ENCODE peak calls at places on chromosomes 2 and 18, in eight cellular contexts. U, X, E, C, W, Z, L and P are unnamed samples.

GRCh38 chr18:56563568-56563967 is 74.8 kb downstream of the TXNL1 start:
- DNase-seq in U (peak; percentile 18), X (no peak), E (no peak), C (no peak), W (no peak), Z (no peak), L (no peak), P (no peak)

GRCh38 chr2:174824098-174824497 is 59.8 kb upstream of the CHRNA1 start:
- DNase-seq in U (no peak), X (no peak), E (no peak), C (no peak), W (no peak), Z (no peak), L (no peak), P (no peak)

GRCh38 chr2:95344656-95345055 is 47.5 kb downstream of the KCNIP3 start:
- DNase-seq in U (no peak), X (no peak), E (no peak), C (no peak), W (no peak), Z (no peak), L (no peak), P (no peak)

GRCh38 chr18:24860978-24861680 is 400.7 kb downstream of the HRH4 start:
- DNase-seq in U (no peak), X (no peak), E (no peak), C (no peak), W (no peak), Z (no peak), L (no peak), P (no peak)

GRCh38 chr2:227163998-227164744 is at the start of the genes COL4A3 and COL4A4:
- DNase-seq in U (no peak), X (peak; percentile 64), E (peak; percentile 30), C (peak; percentile 23), W (peak; percentile 14), Z (peak; percentile 84), L (peak; percentile 73), P (peak; percentile 78)

GRCh38 chr2:20650412-20650879 is 452 bp downstream of the HS1BP3 start:
- DNase-seq in U (no peak), X (peak; percentile 83), E (peak; percentile 41), C (no peak), W (peak; percentile 38), Z (peak; percentile 61), L (peak; percentile 65), P (no peak)

GRCh38 chr18:55115606-55116005 is 156.3 kb upstream of the CCDC68 start:
- DNase-seq in U (no peak), X (peak; percentile 53), E (no peak), C (no peak), W (no peak), Z (no peak), L (no peak), P (no peak)

GRCh38 chr2:238964544-238965113 is 116.7 kb downstream of the TWIST2 start:
- DNase-seq in U (no peak), X (no peak), E (no peak), C (no peak), W (no peak), Z (no peak), L (no peak), P (no peak)

GRCh38 chr2:227280895-227281294 is 44.2 kb upstream of the MFF start:
- DNase-seq in U (no peak), X (peak; percentile 18), E (peak; percentile 12), C (no peak), W (peak; percentile 6), Z (no peak), L (no peak), P (no peak)

GRCh38 chr2:86753606-86754005 is 33.5 kb downstream of the RMND5A start:
- DNase-seq in U (no peak), X (no peak), E (peak; percentile 61), C (no peak), W (peak; percentile 16), Z (no peak), L (no peak), P (no peak)

GRCh38 chr2:225416616-225417367 is 17.3 kb downstream of the NYAP2 start:
- DNase-seq in U (no peak), X (no peak), E (no peak), C (no peak), W (no peak), Z (no peak), L (no peak), P (no peak)

GRCh38 chr2:85840091-85840490 is 48.7 kb downstream of the ST3GAL5 start:
- DNase-seq in U (no peak), X (no peak), E (no peak), C (no peak), W (no peak), Z (no peak), L (no peak), P (no peak)

GRCh38 chr2:30441023-30441422 is 6.0 kb upstream of the LCLAT1 start:
- DNase-seq in U (no peak), X (no peak), E (no peak), C (no peak), W (no peak), Z (no peak), L (no peak), P (no peak)

GRCh38 chr2:27798948-27799645 is 27.6 kb downstream of the MRPL33 start:
- DNase-seq in U (no peak), X (peak; percentile 100), E (peak; percentile 100), C (peak; percentile 86), W (peak; percentile 100), Z (peak; percentile 54), L (peak; percentile 87), P (peak; percentile 28)

DNA sequence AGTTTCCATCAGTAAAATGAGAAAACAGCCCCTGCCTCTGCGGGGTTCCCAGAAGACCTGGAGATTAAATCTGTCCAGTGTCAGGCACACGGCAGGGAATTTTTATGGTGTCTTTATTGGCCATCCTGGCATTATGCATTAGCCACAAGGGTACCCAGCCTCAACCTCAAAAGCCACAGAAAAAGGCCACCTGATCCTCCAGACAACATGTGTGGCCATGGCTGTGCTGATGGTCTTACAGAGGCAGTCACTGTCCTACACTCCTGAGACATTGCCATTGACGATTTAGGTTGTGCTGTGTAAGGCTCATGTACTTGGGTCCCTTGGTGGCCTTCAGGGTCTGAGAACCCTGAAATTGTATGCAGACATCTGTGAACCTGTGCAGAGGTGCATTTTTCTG is 115.6 kb downstream of the SMAD7 start:
- DNase-seq in U (no peak), X (no peak), E (no peak), C (no peak), W (no peak), Z (peak; percentile 6), L (peak; percentile 35), P (no peak)
- H3K4me1 ChIP-seq in U (peaks cover 19% of the 10 kb centered on the region), X (peaks cover 64% of the 10 kb centered on the region), E (peaks cover 50% of the 10 kb centered on the region), C (peaks cover 8% of the 10 kb centered on the region), W (peaks cover 24% of the 10 kb centered on the region), Z (peaks cover 71% of the 10 kb centered on the region), L (no peaks in the 10 kb centered on the region), P (peaks cover 57% of the 10 kb centered on the region)

GRCh38 chr2:200812122-200813022 is 662 bp downstream of the BZW1 start:
- DNase-seq in U (peak; percentile 91), X (peak; percentile 82), E (peak; percentile 72), C (peak; percentile 54), W (peak; percentile 64), Z (peak; percentile 87), L (peak; percentile 87), P (peak; percentile 77)
- H3K4me1 ChIP-seq in U (no peaks in the 10 kb centered on the region), X (peaks cover 41% of the 10 kb centered on the region), E (peaks cover 23% of the 10 kb centered on the region), C (no peaks in the 10 kb centered on the region), W (peaks cover 9% of the 10 kb centered on the region), Z (peaks cover 41% of the 10 kb centered on the region), L (no peaks in the 10 kb centered on the region), P (peaks cover 49% of the 10 kb centered on the region)

GRCh38 chr2:101150306-101151140 is 659 bp downstream of the TBC1D8 start:
- DNase-seq in U (peak; percentile 25), X (peak; percentile 47), E (peak; percentile 13), C (peak; percentile 24), W (peak; percentile 3), Z (peak; percentile 61), L (peak; percentile 59), P (peak; percentile 34)
- H3K4me1 ChIP-seq in U (peaks cover 8% of the 10 kb centered on the region), X (peaks cover 19% of the 10 kb centered on the region), E (peaks cover 38% of the 10 kb centered on the region), C (peaks cover 15% of the 10 kb centered on the region), W (peaks cover 13% of the 10 kb centered on the region), Z (peaks cover 59% of the 10 kb centered on the region), L (peaks cover 4% of the 10 kb centered on the region), P (peaks cover 88% of the 10 kb centered on the region)

GRCh38 chr2:236169741-236170654 is 1.8 kb upstream of the GBX2 start:
- DNase-seq in U (no peak), X (no peak), E (no peak), C (no peak), W (no peak), Z (no peak), L (no peak), P (no peak)
- H3K4me1 ChIP-seq in U (no peaks in the 10 kb centered on the region), X (peaks cover 4% of the 10 kb centered on the region), E (peaks cover 3% of the 10 kb centered on the region), C (peaks cover 27% of the 10 kb centered on the region), W (no peaks in the 10 kb centered on the region), Z (peaks cover 34% of the 10 kb centered on the region), L (no peaks in the 10 kb centered on the region), P (peaks cover 77% of the 10 kb centered on the region)

GRCh38 chr2:53787911-53788289 is 1.1 kb downstream of the ERLEC1 start:
- DNase-seq in U (no peak), X (peak; percentile 38), E (peak; percentile 8), C (no peak), W (no peak), Z (no peak), L (no peak), P (no peak)

GRCh38 chr2:53784431-53784830 is 2.3 kb downstream of the ASB3 start:
- DNase-seq in U (no peak), X (peak; percentile 62), E (peak; percentile 8), C (no peak), W (peak; percentile 36), Z (no peak), L (no peak), P (no peak)

GRCh38 chr2:53785378-53785777 is 1.4 kb downstream of the ASB3 start:
- DNase-seq in U (no peak), X (peak; percentile 21), E (peak; percentile 11), C (no peak), W (no peak), Z (no peak), L (no peak), P (no peak)

GRCh38 chr2:53787255-53787910 is 539 bp downstream of the ERLEC1 start:
- DNase-seq in U (no peak), X (peak; percentile 72), E (peak; percentile 14), C (no peak), W (peak; percentile 55), Z (no peak), L (no peak), P (no peak)

GRCh38 chr2:53786371-53787254 is at the start of the genes ASB3 and ERLEC1:
- DNase-seq in U (peak; percentile 88), X (peak; percentile 87), E (peak; percentile 86), C (peak; percentile 83), W (peak; percentile 87), Z (peak; percentile 94), L (peak; percentile 95), P (peak; percentile 90)
- H3K4me1 ChIP-seq in U (no peaks in the 10 kb centered on the region), X (peaks cover 32% of the 10 kb centered on the region), E (peaks cover 34% of the 10 kb centered on the region), C (peaks cover 8% of the 10 kb centered on the region), W (no peaks in the 10 kb centered on the region), Z (peaks cover 78% of the 10 kb centered on the region), L (no peaks in the 10 kb centered on the region), P (peaks cover 70% of the 10 kb centered on the region)

GRCh38 chr2:106054880-106055655 is 139.0 kb downstream of the UXS1 start:
- DNase-seq in U (no peak), X (no peak), E (no peak), C (no peak), W (no peak), Z (no peak), L (no peak), P (no peak)
- H3K4me1 ChIP-seq in U (no peaks in the 10 kb centered on the region), X (peaks cover 17% of the 10 kb centered on the region), E (peaks cover 6% of the 10 kb centered on the region), C (no peaks in the 10 kb centered on the region), W (peaks cover 2% of the 10 kb centered on the region), Z (no peaks in the 10 kb centered on the region), L (no peaks in the 10 kb centered on the region), P (no peaks in the 10 kb centered on the region)

DNA sequence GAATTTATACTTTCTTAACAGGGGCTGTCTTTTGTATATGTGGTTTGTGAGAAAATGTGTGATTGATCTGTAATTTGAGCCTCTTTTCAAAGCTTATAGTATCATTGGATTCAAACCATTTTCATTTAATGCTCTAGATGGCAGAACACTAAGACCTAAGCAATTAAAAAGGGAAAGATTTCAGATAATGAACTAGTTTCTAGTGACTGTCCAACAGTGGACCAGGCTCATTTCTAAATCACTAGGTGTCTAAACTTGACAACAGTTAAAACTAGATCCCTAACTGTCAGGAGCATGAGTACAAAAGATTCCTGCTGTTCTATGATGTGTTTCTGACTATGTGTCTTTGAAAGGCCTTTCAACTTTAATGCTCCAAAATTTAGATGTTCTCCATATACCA is 54.6 kb downstream of the ANKRD44 start:
- DNase-seq in U (no peak), X (no peak), E (no peak), C (no peak), W (no peak), Z (no peak), L (no peak), P (no peak)
- H3K4me1 ChIP-seq in U (peaks cover 17% of the 10 kb centered on the region), X (peaks cover 34% of the 10 kb centered on the region), E (peaks cover 13% of the 10 kb centered on the region), C (no peaks in the 10 kb centered on the region), W (no peaks in the 10 kb centered on the region), Z (peaks cover 63% of the 10 kb centered on the region), L (peaks cover 2% of the 10 kb centered on the region), P (peaks cover 19% of the 10 kb centered on the region)